ENCODE peak calls at places on chromosomes 12 and 14, in six cellular contexts. B, G, L, S, J and K are unnamed samples. For H3K27me3, the result is how much of the 10 kb centered on the place peaks cover.

GRCh38 chr12:123134265-123134664 is 16.6 kb downstream of the PITPNM2 start:
- DNase-seq in J (no peak), G (no peak), B (peak), L (no peak), S (no peak), K (no peak)

GRCh38 chr14:54322668-54323380 is 74.0 kb upstream of the CDKN3 start:
- DNase-seq in G (no peak), J (no peak), L (no peak), S (no peak), B (no peak), K (no peak)

GRCh38 chr14:100078997-100079561 is 13.9 kb downstream of the EVL start:
- DNase-seq in G (no peak), L (peak), J (no peak), S (no peak), B (peak), K (no peak)

GRCh38 chr14:64912256-64912655 is 2.0 kb upstream of the CHURC1 start:
- DNase-seq in S (no peak), J (no peak), B (no peak), G (no peak), L (no peak), K (no peak)

GRCh38 chr14:73833530-73834257 is 17.9 kb upstream of the PTGR2 start:
- DNase-seq in J (peak), S (no peak), B (peak), L (peak), G (no peak), K (no peak)

GRCh38 chr14:80403036-80403435 is 191.7 kb upstream of the DIO2 start:
- DNase-seq in J (no peak), G (no peak), S (no peak), L (no peak), B (no peak), K (no peak)

GRCh38 chr12:57614178-57614947 is 3.1 kb downstream of the ARHGEF25 start:
- DNase-seq in L (peak), S (no peak), J (no peak), G (no peak), B (no peak), K (peak)

GRCh38 chr14:53149656-53150319 is 3.3 kb downstream of the DDHD1 start:
- DNase-seq in G (no peak), B (no peak), J (no peak), S (no peak), L (no peak), K (no peak)

GRCh38 chr14:62694075-62694474 is 351.2 kb downstream of the KCNH5 start:
- DNase-seq in S (no peak), J (no peak), L (no peak), B (no peak), G (no peak), K (no peak)

GRCh38 chr12:122538496-122538895 is 11.4 kb downstream of the KNTC1 start:
- DNase-seq in L (no peak), S (no peak), J (no peak), G (no peak), B (no peak), K (no peak)

GRCh38 chr14:75926431-75926830 is 55.4 kb downstream of the TGFB3 start:
- DNase-seq in G (no peak), J (no peak), S (no peak), L (no peak), B (no peak), K (no peak)

GRCh38 chr12:12784911-12785814 is at the start of gene APOLD1:
- DNase-seq in B (no peak), L (peak), J (no peak), G (peak), S (peak), K (peak)

GRCh38 chr12:81212996-81213696 is 135.3 kb downstream of the ACSS3 start:
- DNase-seq in G (no peak), B (no peak), S (no peak), L (no peak), J (no peak), K (no peak)

GRCh38 chr12:52165096-52165855 is 26.5 kb downstream of the KRT80 start:
- DNase-seq in B (no peak), S (no peak), G (no peak), J (no peak), L (no peak), K (no peak)

GRCh38 chr12:76449993-76450392 is 101.8 kb upstream of the BBS10 start:
- DNase-seq in S (no peak), G (no peak), J (no peak), B (no peak), L (no peak), K (no peak)

GRCh38 chr12:120844768-120845449 is 59.2 kb downstream of the SPPL3 start:
- DNase-seq in L (no peak), B (no peak), G (no peak), J (no peak), S (no peak), K (no peak)

GRCh38 chr12:19483727-19484126 is 44.4 kb downstream of the AEBP2 start:
- DNase-seq in J (no peak), L (no peak), G (no peak), S (no peak), B (no peak), K (no peak)

GRCh38 chr14:75427482-75428229 is at the start of gene JDP2:
- DNase-seq in L (peak), B (peak), J (peak), G (peak), S (peak), K (peak)

GRCh38 chr14:103129301-103130016 is 6.2 kb downstream of the TNFAIP2 start:
- DNase-seq in B (no peak), S (no peak), G (no peak), J (no peak), L (no peak), K (peak)

GRCh38 chr12:75705749-75706719 is 194.6 kb upstream of the KRR1 start:
- DNase-seq in G (peak), L (no peak), S (peak), J (peak), B (peak), K (no peak)

GRCh38 chr14:94665121-94665520 is 52.9 kb downstream of the SERPINA3 start:
- DNase-seq in S (no peak), J (no peak), B (no peak), L (no peak), G (peak), K (no peak)

GRCh38 chr14:95234426-95234825 is 77.1 kb upstream of the DICER1 start:
- DNase-seq in B (no peak), G (no peak), S (no peak), J (no peak), L (no peak), K (no peak)

GRCh38 chr14:90177537-90178189 is 78.7 kb upstream of the PSMC1 start:
- DNase-seq in B (no peak), S (no peak), L (no peak), G (no peak), J (no peak), K (no peak)

GRCh38 chr12:103273645-103274044 is 222.1 kb downstream of the C12orf42 start:
- DNase-seq in S (no peak), B (no peak), J (no peak), G (no peak), L (no peak), K (no peak)

GRCh38 chr12:48286665-48287064 is 64.1 kb downstream of the ZNF641 start:
- DNase-seq in L (no peak), B (no peak), S (peak), G (peak), J (no peak), K (no peak)

GRCh38 chr14:35766036-35766699 is 42.9 kb downstream of the RALGAPA1 start:
- DNase-seq in J (no peak), B (no peak), S (no peak), L (no peak), G (no peak), K (no peak)

GRCh38 chr14:33848706-33849454 is 102.0 kb downstream of the EGLN3 start:
- DNase-seq in L (peak), G (no peak), J (no peak), B (peak), S (peak), K (peak)

GRCh38 chr14:99320105-99320572 is 48.1 kb upstream of the BCL11B start:
- DNase-seq in S (peak), B (peak), G (no peak), J (no peak), L (peak), K (no peak)

GRCh38 chr14:66827182-66827581 is 319.2 kb downstream of the GPHN start:
- DNase-seq in B (no peak), G (no peak), S (no peak), J (no peak), L (no peak), K (no peak)

GRCh38 chr12:27583981-27584380 is 60.0 kb downstream of the PPFIBP1 start:
- DNase-seq in S (no peak), B (no peak), G (no peak), J (no peak), L (no peak), K (no peak)

GRCh38 chr14:54364555-54365415 is 32.0 kb upstream of the CDKN3 start:
- DNase-seq in J (no peak), S (peak), G (peak), L (no peak), B (no peak), K (peak)

GRCh38 chr14:96104469-96105057 is 65.4 kb downstream of the C14orf132 start:
- DNase-seq in B (peak), L (no peak), G (peak), J (peak), S (peak), K (peak)

DNA sequence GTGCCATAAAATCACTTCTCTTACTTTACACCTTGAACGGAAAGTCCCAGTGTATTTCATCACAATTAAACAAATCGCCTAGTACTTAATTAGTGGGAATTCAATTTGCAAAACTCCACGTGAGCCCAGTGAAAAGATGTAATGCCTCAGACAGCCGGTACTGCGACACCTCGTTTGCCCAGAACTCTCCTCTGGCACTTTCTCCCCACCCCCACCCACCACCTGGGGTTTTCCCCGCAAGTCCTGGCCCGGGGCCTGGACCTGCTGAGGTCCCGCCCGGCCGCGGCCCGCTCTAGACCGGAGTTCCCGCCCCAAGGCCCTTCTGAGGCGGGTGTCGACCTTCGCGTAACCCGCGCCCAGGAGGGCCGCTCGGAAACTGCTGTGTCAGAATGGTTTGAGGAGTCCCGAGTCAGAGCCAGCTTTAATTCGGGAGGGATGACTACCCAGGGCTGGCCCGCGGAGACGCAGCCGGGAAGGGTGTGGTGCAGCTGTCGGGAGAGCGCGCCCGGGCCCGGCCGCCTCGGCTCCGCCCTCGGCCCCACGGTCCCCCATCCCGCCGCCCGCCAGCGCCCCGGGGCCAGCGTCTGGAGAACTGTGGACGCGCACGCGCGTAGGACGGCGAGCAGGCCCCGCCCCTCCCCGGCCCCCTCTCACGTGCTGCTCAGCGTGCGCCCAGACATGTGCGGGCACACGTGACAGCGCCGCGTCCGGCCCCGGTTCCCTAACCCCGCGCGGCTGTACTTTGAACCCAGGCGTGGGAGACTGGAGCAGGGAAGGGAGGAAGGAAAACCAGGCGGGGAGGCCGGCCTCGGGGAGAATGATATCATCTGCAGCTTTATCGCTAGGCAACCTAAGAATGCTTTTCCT is 10.8 kb downstream of the BHLHE41 start:
- DNase-seq in G (peak), L (peak), B (peak), S (peak), J (peak), K (peak)
- TF ChIP-seq CTCF in G (peak), L (peak), B (peak), S (peak), J (peak), K (peak)

GRCh38 chr12:4451694-4452093 is 6.1 kb upstream of the FGF6 start:
- DNase-seq in J (no peak), B (no peak), G (no peak), L (no peak), S (no peak), K (no peak)
- H3K27ac ChIP-seq in J (no peak), B (no peak), G (no peak), L (no peak), S (no peak), K (no peak)

DNA sequence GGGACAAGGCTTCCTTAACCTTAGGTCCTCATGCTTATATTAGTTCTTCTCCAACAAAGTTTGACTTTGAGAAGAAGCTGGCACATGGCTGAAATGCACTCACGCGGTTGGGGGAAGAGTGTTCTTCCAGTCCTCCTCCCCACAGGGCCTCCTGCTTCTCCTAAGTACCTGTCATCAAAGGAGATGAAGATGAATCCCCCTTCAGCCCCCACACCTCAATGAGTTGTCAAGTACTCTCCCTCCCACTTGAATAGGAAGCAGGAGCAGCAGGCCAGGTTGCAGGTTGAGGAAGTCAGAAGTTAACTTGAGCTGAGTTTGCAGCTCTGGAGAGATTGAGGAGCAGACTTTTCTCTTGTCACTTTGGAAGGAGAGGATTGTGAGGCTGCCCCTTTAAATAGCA is 2.9 kb upstream of the PDE1B start:
- DNase-seq in L (no peak), J (no peak), G (no peak), B (no peak), S (no peak), K (no peak)
- H3K27me3 ChIP-seq in L (under half), J (under half), G (under half), B (under half), S (under half), K (under half)

GRCh38 chr14:59677771-59678211 is 101.2 kb upstream of the CCDC175 start:
- DNase-seq in J (no peak), G (no peak), S (no peak), B (no peak), L (no peak), K (peak)
- TF ChIP-seq CTCF in J (no peak), G (no peak), S (no peak), B (no peak), L (no peak), K (no peak)

GRCh38 chr14:68486033-68486732 is 306.7 kb downstream of the ZFP36L1 start:
- DNase-seq in B (no peak), G (no peak), S (no peak), J (no peak), L (no peak), K (no peak)
- H3K27ac ChIP-seq in B (no peak), G (no peak), S (no peak), J (no peak), L (no peak), K (no peak)